ENCODE peak calls at places on chromosomes 5 and 9, in four cellular contexts. One of them, this sample, is unnamed.

GRCh38 chr5:139982157-139982974 is 60.7 kb downstream of the NRG2 start:
- DNase-seq in upper lobe of right lung: no peak
- DNase-seq in GM23338: no peak
- DNase-seq in GM12865: no peak
- DNase-seq in this sample: no peak

GRCh38 chr9:104279535-104280215 is 185.6 kb downstream of the SMC2 start:
- DNase-seq in upper lobe of right lung: no peak
- DNase-seq in GM23338: no peak
- DNase-seq in GM12865: no peak
- DNase-seq in this sample: no peak

GRCh38 chr5:112921031-112921832 is 795 bp downstream of the REEP5 start:
- DNase-seq in upper lobe of right lung: peak; percentile 88
- DNase-seq in GM23338: peak; percentile 82
- DNase-seq in GM12865: peak; percentile 65
- DNase-seq in this sample: peak; percentile 73

GRCh38 chr5:144187699-144188294 is 17.1 kb downstream of the KCTD16 start:
- DNase-seq in upper lobe of right lung: peak; percentile 61
- DNase-seq in GM23338: no peak
- DNase-seq in GM12865: peak; percentile 85
- DNase-seq in this sample: peak; percentile 43

GRCh38 chr5:107217721-107218130 is 453.0 kb downstream of the EFNA5 start:
- DNase-seq in upper lobe of right lung: peak; percentile 81
- DNase-seq in GM23338: no peak
- DNase-seq in GM12865: no peak
- DNase-seq in this sample: no peak

GRCh38 chr5:116573279-116573616 is 1.4 kb downstream of the SEMA6A start:
- DNase-seq in upper lobe of right lung: peak; percentile 63
- DNase-seq in GM23338: no peak
- DNase-seq in GM12865: peak; percentile 22
- DNase-seq in this sample: peak; percentile 33

GRCh38 chr9:35996358-35996970 is 38.5 kb upstream of the OR2S2 start:
- DNase-seq in upper lobe of right lung: no peak
- DNase-seq in GM23338: peak; percentile 54
- DNase-seq in GM12865: no peak
- DNase-seq in this sample: no peak

GRCh38 chr5:28548856-28549255 is 1510.5 kb upstream of the CDH9 start:
- DNase-seq in upper lobe of right lung: no peak
- DNase-seq in GM23338: no peak
- DNase-seq in GM12865: no peak
- DNase-seq in this sample: no peak

GRCh38 chr9:22008662-22009562 is at the start of gene CDKN2B:
- DNase-seq in upper lobe of right lung: peak; percentile 98
- DNase-seq in GM23338: peak; percentile 96
- DNase-seq in GM12865: peak; percentile 85
- DNase-seq in this sample: peak; percentile 91

GRCh38 chr9:11064853-11065252 is 452.1 kb upstream of the PTPRD start:
- DNase-seq in upper lobe of right lung: no peak
- DNase-seq in GM23338: no peak
- DNase-seq in GM12865: no peak
- DNase-seq in this sample: no peak

GRCh38 chr9:118961857-118962256 is 407.4 kb downstream of the BRINP1 start:
- DNase-seq in upper lobe of right lung: no peak
- DNase-seq in GM23338: peak; percentile 37
- DNase-seq in GM12865: no peak
- DNase-seq in this sample: no peak

GRCh38 chr5:122262107-122262506 is 49.9 kb upstream of the SNCAIP start:
- DNase-seq in upper lobe of right lung: no peak
- DNase-seq in GM23338: no peak
- DNase-seq in GM12865: no peak
- DNase-seq in this sample: no peak

GRCh38 chr9:4298255-4299005 is 1.4 kb downstream of the GLIS3 start:
- DNase-seq in upper lobe of right lung: peak; percentile 73
- DNase-seq in GM23338: peak; percentile 51
- DNase-seq in GM12865: peak; percentile 52
- DNase-seq in this sample: peak; percentile 28

GRCh38 chr5:150153483-150153882 is 2.2 kb downstream of the PDGFRB start:
- DNase-seq in upper lobe of right lung: no peak
- DNase-seq in GM23338: no peak
- DNase-seq in GM12865: no peak
- DNase-seq in this sample: no peak

GRCh38 chr5:129781594-129781993 is 33.7 kb downstream of the MINAR2 start:
- DNase-seq in upper lobe of right lung: no peak
- DNase-seq in GM23338: no peak
- DNase-seq in GM12865: no peak
- DNase-seq in this sample: no peak

GRCh38 chr9:78713746-78714405 is 417.0 kb downstream of the PSAT1 start:
- DNase-seq in upper lobe of right lung: no peak
- DNase-seq in GM23338: no peak
- DNase-seq in GM12865: no peak
- DNase-seq in this sample: no peak

GRCh38 chr5:140875085-140876065 is at the start of gene PCDHA12:
- DNase-seq in upper lobe of right lung: no peak
- DNase-seq in GM23338: peak; percentile 90
- DNase-seq in GM12865: no peak
- DNase-seq in this sample: no peak

GRCh38 chr5:138653502-138653901 is 78.3 kb upstream of the HSPA9 start:
- DNase-seq in upper lobe of right lung: no peak
- DNase-seq in GM23338: peak; percentile 46
- DNase-seq in GM12865: peak; percentile 31
- DNase-seq in this sample: no peak

GRCh38 chr5:3124410-3124809 is 372.9 kb upstream of the IRX2 start:
- DNase-seq in upper lobe of right lung: peak; percentile 19
- DNase-seq in GM23338: no peak
- DNase-seq in GM12865: no peak
- DNase-seq in this sample: no peak

GRCh38 chr5:170357853-170358497 is 31.2 kb downstream of the KCNMB1 start:
- DNase-seq in upper lobe of right lung: peak; percentile 87
- DNase-seq in GM23338: no peak
- DNase-seq in GM12865: no peak
- DNase-seq in this sample: no peak

GRCh38 chr5:167049771-167050567 is 1241.5 kb upstream of the WWC1 start:
- DNase-seq in upper lobe of right lung: no peak
- DNase-seq in GM23338: peak; percentile 34
- DNase-seq in GM12865: no peak
- DNase-seq in this sample: no peak

GRCh38 chr5:58490397-58491072 is 700 bp upstream of the GAPT start:
- DNase-seq in upper lobe of right lung: no peak
- DNase-seq in GM23338: no peak
- DNase-seq in GM12865: no peak
- DNase-seq in this sample: no peak

GRCh38 chr9:111910428-111910827 is 13.8 kb downstream of the UGCG start:
- DNase-seq in upper lobe of right lung: no peak
- DNase-seq in GM23338: no peak
- DNase-seq in GM12865: no peak
- DNase-seq in this sample: no peak

GRCh38 chr9:127875306-127875966 is 2.0 kb downstream of the AK1 start:
- DNase-seq in upper lobe of right lung: no peak
- DNase-seq in GM23338: no peak
- DNase-seq in GM12865: no peak
- DNase-seq in this sample: no peak

GRCh38 chr5:110335361-110336046 is 391.0 kb downstream of the TMEM232 start:
- DNase-seq in upper lobe of right lung: no peak
- DNase-seq in GM23338: no peak
- DNase-seq in GM12865: no peak
- DNase-seq in this sample: no peak

GRCh38 chr5:92644271-92644886 is 936.6 kb downstream of the NR2F1-AS1 start:
- DNase-seq in upper lobe of right lung: no peak
- DNase-seq in GM23338: peak; percentile 62
- DNase-seq in GM12865: peak; percentile 2
- DNase-seq in this sample: no peak
- TF ChIP-seq CTCF in upper lobe of right lung: no peak
- TF ChIP-seq CTCF in GM23338: peak; percentile 35
- TF ChIP-seq CTCF in GM12865: peak; percentile 5
- TF ChIP-seq CTCF in this sample: no peak

GRCh38 chr5:36883894-36884462 is 7.4 kb downstream of the NIPBL start:
- DNase-seq in upper lobe of right lung: no peak
- DNase-seq in GM23338: no peak
- DNase-seq in GM12865: peak; percentile 27
- DNase-seq in this sample: no peak

GRCh38 chr5:36886791-36887190 is 10.2 kb downstream of the NIPBL start:
- DNase-seq in upper lobe of right lung: no peak
- DNase-seq in GM23338: no peak
- DNase-seq in GM12865: no peak
- DNase-seq in this sample: no peak

GRCh38 chr5:36885149-36885548 is 8.6 kb downstream of the NIPBL start:
- DNase-seq in upper lobe of right lung: no peak
- DNase-seq in GM23338: no peak
- DNase-seq in GM12865: no peak
- DNase-seq in this sample: no peak

GRCh38 chr5:36887532-36887931 is 11.0 kb downstream of the NIPBL start:
- DNase-seq in upper lobe of right lung: no peak
- DNase-seq in GM23338: no peak
- DNase-seq in GM12865: no peak
- DNase-seq in this sample: no peak

DNA sequence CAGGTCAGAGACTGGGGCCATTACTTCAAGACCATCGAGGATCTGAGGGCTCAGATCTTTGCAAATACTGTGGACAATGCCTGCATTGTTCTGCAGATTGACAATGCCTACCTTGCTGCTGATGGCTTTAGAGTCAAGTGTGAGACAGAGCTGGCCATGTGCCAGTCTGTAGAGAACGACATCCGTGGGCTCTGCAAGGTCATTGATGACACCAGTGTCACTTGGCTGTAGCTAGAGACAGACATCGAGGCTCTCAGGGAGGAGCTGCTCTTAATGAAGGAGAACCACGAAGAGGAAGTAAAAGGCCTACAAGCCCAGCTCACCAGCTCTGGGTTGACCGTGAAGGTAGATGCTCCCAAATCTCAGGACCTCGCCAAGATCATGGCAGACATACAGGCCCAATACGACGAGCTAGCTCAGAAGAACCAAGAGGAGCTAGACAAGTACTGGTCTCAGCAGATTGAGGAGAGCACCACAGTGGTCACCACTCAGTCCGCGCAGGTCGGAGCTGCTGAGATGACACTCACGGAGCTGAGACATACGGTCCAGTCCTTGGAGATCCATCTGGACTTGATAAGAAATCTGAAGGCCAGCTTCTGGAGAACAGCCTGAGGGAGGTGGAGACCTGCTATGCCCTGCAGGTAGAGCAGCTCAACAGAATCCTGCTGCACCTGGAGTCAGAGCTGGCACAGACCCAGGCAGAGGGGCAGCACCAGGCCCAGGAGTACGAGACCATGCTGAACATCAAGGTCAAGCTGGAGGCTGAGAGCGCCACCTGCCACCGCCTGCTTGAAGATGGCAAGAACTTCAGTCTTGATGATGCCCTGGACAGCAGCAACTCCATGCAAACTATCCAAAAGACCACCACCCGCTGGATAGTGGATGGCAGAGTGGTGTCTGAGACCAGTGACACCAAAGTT is 9.3 kb downstream of the NIPBL start:
- DNase-seq in upper lobe of right lung: no peak
- DNase-seq in GM23338: no peak
- DNase-seq in GM12865: no peak
- DNase-seq in this sample: no peak
- TF ChIP-seq CTCF in upper lobe of right lung: no peak
- TF ChIP-seq CTCF in GM23338: no peak
- TF ChIP-seq CTCF in GM12865: no peak
- TF ChIP-seq CTCF in this sample: no peak

GRCh38 chr9:109403116-109403515 is 82.3 kb upstream of the EPB41L4B start:
- DNase-seq in upper lobe of right lung: no peak
- DNase-seq in GM23338: no peak
- DNase-seq in GM12865: no peak
- DNase-seq in this sample: no peak

GRCh38 chr9:109401990-109402318 is 81.1 kb upstream of the EPB41L4B start:
- DNase-seq in upper lobe of right lung: no peak
- DNase-seq in GM23338: no peak
- DNase-seq in GM12865: peak; percentile 74
- DNase-seq in this sample: peak; percentile 41

GRCh38 chr9:109403766-109404320 is 83.0 kb upstream of the EPB41L4B start:
- DNase-seq in upper lobe of right lung: no peak
- DNase-seq in GM23338: no peak
- DNase-seq in GM12865: no peak
- DNase-seq in this sample: no peak

GRCh38 chr9:109399258-109399767 is 78.5 kb upstream of the EPB41L4B start:
- DNase-seq in upper lobe of right lung: no peak
- DNase-seq in GM23338: no peak
- DNase-seq in GM12865: peak; percentile 82
- DNase-seq in this sample: peak; percentile 61

GRCh38 chr9:109401169-109401989 is 80.5 kb upstream of the EPB41L4B start:
- DNase-seq in upper lobe of right lung: no peak
- DNase-seq in GM23338: peak; percentile 95
- DNase-seq in GM12865: peak; percentile 86
- DNase-seq in this sample: peak; percentile 70
- TF ChIP-seq CTCF in upper lobe of right lung: peak; percentile 61
- TF ChIP-seq CTCF in GM23338: peak; percentile 94
- TF ChIP-seq CTCF in GM12865: peak; percentile 89
- TF ChIP-seq CTCF in this sample: peak; percentile 87

DNA sequence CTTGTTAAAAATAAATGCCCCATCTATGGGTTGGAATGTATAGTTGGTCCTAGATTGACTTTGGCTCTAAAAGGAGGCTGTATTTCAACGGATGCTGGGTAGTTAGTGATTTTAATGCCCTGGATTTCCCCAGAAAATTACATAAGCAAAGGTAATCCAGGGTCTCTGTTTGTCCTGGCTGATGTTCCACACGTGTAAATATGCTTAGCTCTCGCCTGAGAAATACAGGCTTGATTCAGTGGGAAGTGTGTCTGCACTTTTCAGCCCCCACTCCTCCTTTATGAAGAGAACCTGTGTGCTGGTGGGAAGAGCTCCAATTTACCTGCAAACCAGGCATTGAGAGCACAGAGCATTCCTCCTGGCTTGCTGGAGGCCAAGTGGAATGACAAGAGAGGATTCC is 294.6 kb upstream of the CLINT1 start:
- DNase-seq in upper lobe of right lung: no peak
- DNase-seq in GM23338: no peak
- DNase-seq in GM12865: no peak
- DNase-seq in this sample: no peak
- TF ChIP-seq CTCF in upper lobe of right lung: no peak
- TF ChIP-seq CTCF in GM23338: no peak
- TF ChIP-seq CTCF in GM12865: no peak
- TF ChIP-seq CTCF in this sample: no peak

This sample was measured in GM10248.